ENCODE peak calls at places on chromosomes 2 and 18, in four cellular contexts. B is right cardiac atrium, V is AG10803, Z is Right ventricle myocardium superior. Y is an unnamed sample.

GRCh38 chr18:34661464-34662087 is 48.5 kb upstream of the DTNA start:
- DNase-seq in B (no peak), V (peak; percentile 46), Z (no peak), Y (peak; percentile 64)

GRCh38 chr2:10171006-10171800 is 48.7 kb downstream of the RRM2 start:
- DNase-seq in B (no peak), V (no peak), Z (no peak), Y (no peak)

GRCh38 chr2:236170678-236171212 is 2.6 kb upstream of the GBX2 start:
- DNase-seq in B (no peak), V (no peak), Z (no peak), Y (no peak)

GRCh38 chr2:235636471-235637005 is 142.7 kb downstream of the AGAP1 start:
- DNase-seq in B (no peak), V (no peak), Z (no peak), Y (no peak)

GRCh38 chr2:134549104-134549503 is 169.7 kb downstream of the TMEM163 start:
- DNase-seq in B (no peak), V (peak; percentile 62), Z (no peak), Y (peak; percentile 77)

GRCh38 chr2:120594856-120595685 is 140.6 kb upstream of the GLI2 start:
- DNase-seq in B (no peak), V (no peak), Z (peak; percentile 22), Y (no peak)

GRCh38 chr2:134838143-134838620 is at the start of gene ACMSD:
- DNase-seq in B (no peak), V (no peak), Z (no peak), Y (no peak)

GRCh38 chr2:217666338-217666737 is 336.5 kb downstream of the TNS1 start:
- DNase-seq in B (no peak), V (peak; percentile 72), Z (no peak), Y (no peak)

GRCh38 chr2:238507836-238508235 is 81.1 kb downstream of the ASB1 start:
- DNase-seq in B (no peak), V (no peak), Z (no peak), Y (no peak)

GRCh38 chr2:99863914-99864273 is 278.5 kb downstream of the AFF3 start:
- DNase-seq in B (no peak), V (no peak), Z (no peak), Y (no peak)

GRCh38 chr2:109448946-109449788 is 164.6 kb downstream of the SEPTIN10 start:
- DNase-seq in B (peak; percentile 54), V (peak; percentile 87), Z (peak; percentile 76), Y (peak; percentile 84)

GRCh38 chr2:197113221-197113831 is 186.8 kb upstream of the PGAP1 start:
- DNase-seq in B (no peak), V (peak; percentile 42), Z (no peak), Y (peak; percentile 21)

GRCh38 chr2:137865954-137866540 is 98.2 kb upstream of the HNMT start:
- DNase-seq in B (peak; percentile 20), V (peak; percentile 32), Z (no peak), Y (peak; percentile 39)

GRCh38 chr2:26764078-26764887 is at the start of gene SLC35F6:
- DNase-seq in B (peak; percentile 86), V (peak; percentile 78), Z (peak; percentile 91), Y (peak; percentile 78)

GRCh38 chr2:16900405-16901025 is 234.9 kb upstream of the CYRIA start:
- DNase-seq in B (no peak), V (no peak), Z (no peak), Y (peak; percentile 24)

Y was measured in LHCN-M2.